ENCODE peak calls at places on chromosomes 1 and 21, in four cellular contexts. F is GM12878, S is H1, A is K562. X is an unnamed sample.
A peak's percentile ranks its signal among the peaks of the same experiment; 100 is the strongest.

GRCh38 chr1:45012639-45013278 is 705 bp downstream of the UROD start:
- DNase-seq in F (no peak), S (no peak), A (peak; percentile 99), X (peak; percentile 72)

GRCh38 chr1:219236095-219236494 is 62.4 kb downstream of the LYPLAL1 start:
- DNase-seq in F (no peak), S (no peak), A (no peak), X (no peak)

GRCh38 chr21:37370152-37371040 is 3.8 kb downstream of the DYRK1A start:
- DNase-seq in S (no peak), A (peak; percentile 27), F (no peak), X (no peak)

GRCh38 chr1:50517488-50517887 is 94.2 kb upstream of the DMRTA2 start:
- DNase-seq in S (no peak), F (no peak), A (no peak), X (no peak)

GRCh38 chr1:3515774-3516480 is 61.5 kb downstream of the ARHGEF16 start:
- DNase-seq in F (no peak), A (no peak), S (no peak), X (no peak)

GRCh38 chr1:32540589-32540988 is 1.4 kb downstream of the ZBTB8A start:
- DNase-seq in S (no peak), F (no peak), A (peak; percentile 30), X (no peak)

GRCh38 chr1:155794605-155795265 is 62.3 kb downstream of the GON4L start:
- DNase-seq in S (no peak), A (no peak), F (no peak), X (no peak)

GRCh38 chr1:232611834-232612233 is 18.1 kb downstream of the SIPA1L2 start:
- DNase-seq in S (no peak), A (no peak), F (no peak), X (no peak)

GRCh38 chr1:212152869-212153268 is 117.3 kb downstream of the DTL start:
- DNase-seq in S (no peak), A (no peak), F (no peak), X (no peak)

GRCh38 chr1:5329068-5329739 is 663.0 kb downstream of the NPHP4 start:
- DNase-seq in S (no peak), F (no peak), A (no peak), X (no peak)

GRCh38 chr1:86395771-86396502 is at the start of gene ODF2L:
- DNase-seq in S (peak; percentile 63), F (peak; percentile 46), A (peak; percentile 77), X (no peak)

GRCh38 chr21:26591543-26591942 is 18.5 kb upstream of the CYYR1 start:
- DNase-seq in A (no peak), F (no peak), S (no peak), X (no peak)

GRCh38 chr1:228478912-228479665 is 8.1 kb upstream of the RNF187 start:
- DNase-seq in A (no peak), F (no peak), S (no peak), X (no peak)

GRCh38 chr1:77762072-77762476 is 2.4 kb upstream of the USP33 start:
- DNase-seq in F (no peak), A (peak; percentile 36), S (no peak), X (peak; percentile 33)

GRCh38 chr1:6322161-6322560 is 61.3 kb upstream of the GPR153 start:
- DNase-seq in A (no peak), F (no peak), S (no peak), X (no peak)

GRCh38 chr1:98086796-98087195 is 166.0 kb upstream of the DPYD start:
- DNase-seq in S (peak; percentile 31), A (no peak), F (no peak), X (peak; percentile 56)

GRCh38 chr1:74613894-74614293 is 59.7 kb downstream of the ERICH3 start:
- DNase-seq in A (no peak), S (no peak), F (no peak), X (no peak)

GRCh38 chr1:46034601-46035516 is 97.6 kb downstream of the PIK3R3 start:
- DNase-seq in S (no peak), F (no peak), A (no peak), X (no peak)

GRCh38 chr21:46109251-46110221 is 11.6 kb downstream of the COL6A2 start:
- DNase-seq in A (no peak), S (no peak), F (no peak), X (no peak)

GRCh38 chr1:31976401-31976800 is 37.3 kb upstream of the KHDRBS1 start:
- DNase-seq in F (no peak), A (no peak), S (no peak), X (no peak)

GRCh38 chr1:155880251-155880650 is 20.9 kb downstream of the SYT11 start:
- DNase-seq in S (no peak), F (no peak), A (no peak), X (no peak)

GRCh38 chr1:25566186-25566729 is 22.9 kb downstream of the LDLRAP1 start:
- DNase-seq in F (no peak), S (no peak), A (no peak), X (no peak)

GRCh38 chr1:151425103-151425502 is 25.7 kb downstream of the PSMB4 start:
- DNase-seq in S (no peak), A (no peak), F (no peak), X (no peak)

GRCh38 chr21:39461419-39461818 is 9.6 kb downstream of the SH3BGR start:
- DNase-seq in A (no peak), F (peak; percentile 17), S (no peak), X (no peak)

GRCh38 chr1:8908388-8909151 is 30.1 kb upstream of the ENO1 start:
- DNase-seq in S (no peak), A (no peak), F (no peak), X (no peak)

GRCh38 chr1:116372651-116373444 is at the start of gene ATP1A1:
- DNase-seq in S (peak; percentile 89), F (peak; percentile 70), A (peak; percentile 97), X (peak; percentile 85)

GRCh38 chr1:247204177-247204647 is 32.4 kb upstream of the ZNF124 start:
- DNase-seq in A (no peak), S (no peak), F (no peak), X (no peak)

GRCh38 chr1:92907949-92908684 is 53.1 kb downstream of the DIPK1A start:
- DNase-seq in A (no peak), S (no peak), F (no peak), X (no peak)

GRCh38 chr1:30684881-30685795 is 38.2 kb downstream of the MATN1 start:
- DNase-seq in A (peak; percentile 84), F (no peak), S (peak; percentile 90), X (peak; percentile 78)

GRCh38 chr1:23125489-23125888 is 43.2 kb downstream of the LUZP1 start:
- DNase-seq in A (no peak), S (no peak), F (no peak), X (no peak)

GRCh38 chr1:50027794-50028193 is 4.0 kb upstream of the AGBL4 start:
- DNase-seq in F (no peak), S (no peak), A (no peak), X (no peak)

DNA sequence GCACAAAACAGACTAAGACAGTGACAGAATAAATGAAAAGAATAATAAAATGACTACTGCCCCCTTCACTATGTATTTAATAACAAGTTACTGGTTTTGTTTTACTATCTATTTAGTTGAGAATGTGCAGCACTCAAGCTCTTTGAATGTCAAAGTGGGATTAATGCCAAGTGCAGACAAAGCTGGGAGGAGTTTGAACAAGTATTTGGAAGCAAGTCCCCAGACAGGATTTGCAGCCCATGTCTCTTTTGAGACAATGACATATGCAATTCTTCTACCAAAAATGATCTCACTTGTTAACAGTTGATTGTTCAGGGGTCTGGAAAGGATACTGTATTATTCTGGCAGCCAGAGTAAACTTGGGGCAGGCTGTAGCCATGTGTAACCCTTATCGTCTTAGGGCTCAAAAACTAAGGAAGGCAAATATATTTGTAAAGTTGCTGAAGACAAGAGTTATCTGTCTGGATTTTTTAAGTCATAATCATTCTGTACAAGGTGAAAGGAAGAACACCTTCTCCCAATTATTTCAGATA is 15.8 kb downstream of the COLGALT2 start:
- DNase-seq in S (no peak), F (no peak), A (no peak), X (no peak)
- TF ChIP-seq EP300 in S (no peak), F (no peak), A (no peak), X (no peak)

GRCh38 chr1:61101461-61102440 is 19.4 kb downstream of the NFIA start:
- DNase-seq in A (no peak), S (no peak), F (no peak), X (no peak)
- TF ChIP-seq CREB1 in A (no peak), S (no peak), F (no peak), X (no peak)

DNA sequence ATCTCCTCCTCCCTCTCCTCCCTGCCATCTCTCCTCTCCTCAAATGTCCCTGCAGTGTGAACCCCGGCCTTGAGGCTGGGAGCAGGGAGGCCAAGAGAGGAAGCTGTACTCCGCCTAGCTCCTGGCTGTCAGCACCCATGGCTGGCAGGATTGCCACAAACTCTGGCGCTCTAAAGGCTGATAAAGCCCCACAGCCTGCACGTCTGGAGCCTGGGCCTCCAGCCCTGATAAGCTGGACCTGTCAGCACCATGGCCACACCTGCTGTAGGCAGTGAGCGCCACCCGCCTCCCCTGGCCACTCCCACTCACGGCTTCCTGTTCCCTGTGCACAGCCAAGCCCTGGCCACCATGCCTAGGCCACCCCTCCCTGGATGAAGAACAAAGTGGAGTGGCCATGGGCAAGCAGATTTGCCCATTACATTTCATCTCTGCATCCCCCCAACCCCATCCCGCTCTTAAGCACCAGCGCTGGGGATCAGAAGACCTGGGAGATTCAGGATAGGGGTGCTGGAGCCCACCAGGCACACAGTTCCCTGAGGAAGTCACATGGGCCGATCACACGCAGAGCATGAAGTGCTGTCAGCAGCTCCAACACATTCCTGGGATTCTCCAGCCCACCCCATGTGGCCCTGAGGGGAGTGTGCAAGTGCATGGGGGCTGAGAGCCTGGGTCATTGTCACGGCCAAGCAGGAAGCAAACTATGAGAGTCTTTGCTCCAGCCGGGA is 24.2 kb upstream of the NPPB start:
- DNase-seq in A (peak; percentile 98), F (no peak), S (no peak), X (peak; percentile 40)
- TF ChIP-seq SP1 in A (peak; percentile 76), F (no peak), S (peak; percentile 28), X (no peak)

GRCh38 chr1:109094377-109094803 is 3.8 kb downstream of the TMEM167B start:
- DNase-seq in A (no peak), F (no peak), S (no peak), X (no peak)

GRCh38 chr1:109104364-109105151 is 9.4 kb upstream of the ELAPOR1 start:
- DNase-seq in F (no peak), S (no peak), A (no peak), X (no peak)

GRCh38 chr1:109105881-109106280 is 8.0 kb upstream of the ELAPOR1 start:
- DNase-seq in A (no peak), S (no peak), F (no peak), X (no peak)

GRCh38 chr1:109096110-109096509 is 5.5 kb downstream of the TMEM167B start:
- DNase-seq in S (no peak), A (no peak), F (no peak), X (no peak)

DNA sequence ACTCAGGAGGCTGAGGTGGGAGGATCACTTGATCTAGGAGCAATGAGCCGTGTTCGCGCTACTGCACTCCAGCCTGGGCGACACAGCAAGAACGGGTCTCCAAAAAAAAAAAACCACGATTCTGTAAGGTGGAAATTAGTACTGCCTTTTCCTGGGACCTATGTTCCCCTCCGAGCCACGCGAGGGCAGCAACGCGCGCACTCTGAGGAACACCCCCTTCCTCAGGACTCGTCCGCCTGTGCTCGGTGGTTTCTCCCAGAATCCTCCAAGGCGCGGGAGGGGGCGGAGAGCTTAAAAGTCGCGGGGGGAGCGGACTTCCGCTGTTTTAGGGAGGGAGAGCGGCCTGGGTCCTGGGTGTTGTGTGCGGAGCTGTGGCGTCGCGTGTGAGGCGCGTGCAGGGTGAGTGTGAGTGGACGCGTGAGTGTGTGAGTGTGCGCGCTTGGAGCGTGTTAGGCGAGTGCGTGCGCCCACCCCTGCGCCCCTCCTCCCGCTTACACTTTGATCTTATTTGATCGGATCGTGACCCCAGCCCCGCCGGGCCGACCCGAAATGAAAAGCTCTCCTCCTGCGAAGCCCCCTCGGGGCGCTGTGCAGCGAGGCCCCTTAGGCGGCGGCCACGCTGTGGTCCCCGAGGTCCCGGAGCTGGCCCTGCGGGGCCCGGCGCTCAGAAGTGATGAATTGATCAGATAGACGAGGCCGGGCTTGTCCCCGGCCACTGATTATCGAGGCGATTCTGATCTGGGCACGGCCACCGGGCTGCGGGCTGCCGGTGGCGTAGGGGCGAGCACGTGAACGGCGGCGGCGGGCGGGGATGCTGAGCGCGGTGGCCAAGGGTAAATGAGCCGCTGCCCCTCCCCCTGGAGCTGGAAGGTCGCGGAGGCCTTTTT is 9.6 kb downstream of the TMEM167B start:
- DNase-seq in A (peak; percentile 98), S (peak; percentile 95), F (peak; percentile 84), X (peak; percentile 94)
- TF ChIP-seq EP300 in A (peak; percentile 78), S (no peak), F (peak; percentile 6), X (peak; percentile 59)